ENCODE peak calls at places on chromosomes 11 and 22, in ten cellular contexts. T is upper lobe of left lung, A is heart left ventricle, F is fibroblast of pulmonary artery, R is astrocyte of the spinal cord, S is colonic mucosa, N is spleen, X is AG04450, E is IMR-90, H is coronary artery. P is an unnamed sample.

GRCh38 chr11:1394936-1395772 is 5.4 kb downstream of the BRSK2 start:
- DNase-seq in H (no peak), E (no peak), S (no peak), A (peak; percentile 60), T (peak; percentile 70), F (no peak), R (no peak), N (no peak), X (no peak), P (no peak)

GRCh38 chr11:27820249-27820648 is 120.0 kb upstream of the BDNF start:
- DNase-seq in H (no peak), E (peak; percentile 68), F (no peak), S (no peak), R (peak; percentile 20), X (peak; percentile 4), T (no peak), A (no peak), N (no peak), P (no peak)

GRCh38 chr22:17969732-17970131 is 54.6 kb downstream of the MICAL3 start:
- DNase-seq in S (no peak), T (no peak), E (peak; percentile 99), F (peak; percentile 96), X (peak; percentile 94), N (peak; percentile 54), H (no peak), A (peak; percentile 66), R (peak; percentile 91), P (no peak)

GRCh38 chr11:134447696-134448095 is 35.7 kb upstream of the B3GAT1 start:
- DNase-seq in S (no peak), A (no peak), N (no peak), R (no peak), F (no peak), T (peak; percentile 76), E (no peak), X (no peak), H (no peak), P (no peak)

GRCh38 chr22:27748355-27749168 is 53.0 kb downstream of the MN1 start:
- DNase-seq in S (no peak), N (peak; percentile 17), H (no peak), E (peak; percentile 58), T (no peak), X (no peak), R (peak; percentile 58), F (peak; percentile 66), A (no peak), P (no peak)

GRCh38 chr11:36945384-36945783 is 347.3 kb upstream of the RAG2 start:
- DNase-seq in N (no peak), R (peak; percentile 0), H (no peak), A (no peak), S (no peak), F (peak; percentile 17), E (peak; percentile 23), T (no peak), X (no peak), P (no peak)

GRCh38 chr11:130523609-130524008 is 75.2 kb downstream of the ADAMTS15 start:
- DNase-seq in E (peak; percentile 97), A (no peak), F (peak; percentile 84), T (no peak), X (peak; percentile 67), R (peak; percentile 89), N (no peak), H (no peak), S (no peak), P (no peak)

GRCh38 chr22:46514592-46515207 is 22.7 kb downstream of the CELSR1 start:
- DNase-seq in F (peak; percentile 30), T (peak; percentile 60), A (no peak), H (no peak), R (peak; percentile 59), S (no peak), X (no peak), E (peak; percentile 69), N (no peak), P (no peak)

GRCh38 chr22:38766076-38766777 is 10.4 kb upstream of the SUN2 start:
- DNase-seq in A (peak; percentile 78), S (peak; percentile 77), X (no peak), T (no peak), F (peak; percentile 68), H (no peak), R (peak; percentile 47), N (no peak), E (peak; percentile 64), P (peak; percentile 43)

GRCh38 chr22:37406836-37407235 is 20.4 kb downstream of the ELFN2 start:
- DNase-seq in E (no peak), S (no peak), H (no peak), F (no peak), X (no peak), A (no peak), R (no peak), T (no peak), N (no peak), P (no peak)

GRCh38 chr22:17346578-17346977 is 22.7 kb upstream of the CECR2 start:
- DNase-seq in T (no peak), H (no peak), E (no peak), R (no peak), A (no peak), X (no peak), F (no peak), S (no peak), N (no peak), P (no peak)

GRCh38 chr11:10511046-10511711 is 29.8 kb downstream of the RNF141 start:
- DNase-seq in A (no peak), H (no peak), E (no peak), S (no peak), T (no peak), F (no peak), R (no peak), N (no peak), X (no peak), P (no peak)
- TF ChIP-seq CTCF in A (no peak), H (no peak), E (no peak), S (no peak), T (no peak), F (no peak), R (no peak), N (no peak), X (no peak), P (no peak)

DNA sequence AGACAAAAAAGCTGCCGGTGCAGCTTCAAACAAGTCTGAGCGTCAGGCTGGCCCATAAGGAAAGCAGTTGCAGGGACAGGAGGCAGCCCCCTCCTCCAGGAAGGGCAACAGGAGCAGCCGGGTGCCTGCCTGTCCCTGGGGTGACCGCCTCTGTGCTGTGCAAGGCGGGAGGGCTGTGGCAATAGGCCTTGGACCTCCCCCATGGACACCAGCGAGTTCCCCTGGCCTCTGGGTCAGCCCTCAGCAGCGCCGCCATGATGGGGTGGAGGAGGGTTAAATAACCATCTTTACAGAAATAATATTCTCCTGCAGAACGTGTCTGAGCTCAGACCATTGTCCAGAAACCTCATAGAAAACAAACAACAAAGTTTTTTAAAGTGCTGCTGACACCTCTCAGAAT is 3.3 kb upstream of the TMPRSS4 start:
- DNase-seq in N (no peak), X (no peak), H (no peak), R (no peak), F (no peak), A (no peak), S (no peak), T (no peak), E (no peak), P (no peak)
- H3K4me3 ChIP-seq in N (no peak overlapping the region), X (no peak overlapping the region), H (no peak overlapping the region), R (no peak overlapping the region), F (no peak overlapping the region), A (no peak overlapping the region), S (no peak overlapping the region), T (no peak overlapping the region), E (no peak overlapping the region), P (no peak overlapping the region)

GRCh38 chr11:16191212-16191851 is 165.0 kb downstream of the SOX6 start:
- DNase-seq in F (no peak), H (no peak), A (no peak), R (no peak), T (no peak), E (peak; percentile 18), X (no peak), N (no peak), S (no peak), P (peak; percentile 7)
- TF ChIP-seq CTCF in F (no peak), H (no peak), A (peak; percentile 34), R (no peak), T (no peak), E (no peak), X (no peak), N (no peak), S (no peak), P (no peak)

GRCh38 chr11:65609711-65610110 is 4.3 kb downstream of the MAP3K11 start:
- DNase-seq in T (no peak), F (no peak), A (no peak), H (no peak), N (no peak), E (no peak), R (no peak), X (no peak), S (no peak), P (no peak)
- H3K4me3 ChIP-seq in T (peak overlapping the region; percentile 99), F (no peak overlapping the region), A (no peak overlapping the region), H (peak overlapping the region; percentile 83), N (no peak overlapping the region), E (no peak overlapping the region), R (no peak overlapping the region), X (no peak overlapping the region), S (no peak overlapping the region), P (no peak overlapping the region)

GRCh38 chr11:69005631-69006368 is 7.2 kb downstream of the MRGPRF start:
- DNase-seq in F (no peak), A (peak; percentile 62), H (peak; percentile 68), X (no peak), R (no peak), N (peak; percentile 62), T (peak; percentile 83), S (no peak), E (no peak), P (no peak)

GRCh38 chr11:69009441-69010211 is 3.4 kb downstream of the MRGPRF start:
- DNase-seq in E (no peak), N (peak; percentile 56), S (no peak), X (no peak), A (no peak), H (peak; percentile 73), R (no peak), T (peak; percentile 49), F (no peak), P (no peak)

GRCh38 chr11:69008774-69009440 is 4.1 kb downstream of the MRGPRF start:
- DNase-seq in T (peak; percentile 85), N (peak; percentile 66), R (peak; percentile 98), S (peak; percentile 80), H (peak; percentile 97), E (peak; percentile 99), A (peak; percentile 76), F (peak; percentile 92), X (peak; percentile 91), P (no peak)

GRCh38 chr11:69006816-69007215 is 6.2 kb downstream of the MRGPRF start:
- DNase-seq in S (no peak), R (no peak), A (no peak), X (no peak), N (no peak), E (no peak), F (no peak), T (no peak), H (peak; percentile 29), P (no peak)

GRCh38 chr11:69007978-69008381 is 5.1 kb downstream of the MRGPRF start:
- DNase-seq in T (no peak), A (no peak), X (no peak), H (no peak), E (peak; percentile 71), R (no peak), S (no peak), F (no peak), N (peak; percentile 43), P (no peak)
- TF ChIP-seq CTCF in T (no peak), A (no peak), X (no peak), H (no peak), E (no peak), R (no peak), S (no peak), F (no peak), N (no peak), P (no peak)

P was measured in GM12865.